ENCODE peak calls at places on chromosomes 11 and 22, in eight cellular contexts. N is kidney, C is breast epithelium, D is GM12865, L is RWPE1, J is upper lobe of left lung, Q is progenitor cell of endocrine pancreas, R is body of pancreas. F is an unnamed sample.

GRCh38 chr11:93131709-93132108 is 66.1 kb downstream of the SLC36A4 start:
- DNase-seq in N (no peak), C (no peak), D (no peak), L (no peak), J (no peak), Q (no peak), R (no peak), F (no peak)

GRCh38 chr11:119373917-119374631 is 7.4 kb downstream of the USP2 start:
- DNase-seq in N (peak; percentile 82), C (peak; percentile 73), D (peak; percentile 50), L (peak; percentile 63), J (peak; percentile 67), Q (peak; percentile 77), R (peak; percentile 85), F (peak; percentile 80)

GRCh38 chr11:2200536-2200935 is 28.9 kb upstream of the TH start:
- DNase-seq in N (peak; percentile 59), C (no peak), D (no peak), L (no peak), J (no peak), Q (no peak), R (no peak), F (no peak)

GRCh38 chr11:46477136-46477535 is 85.6 kb upstream of the CHRM4 start:
- DNase-seq in N (no peak), C (no peak), D (no peak), L (no peak), J (no peak), Q (no peak), R (no peak), F (no peak)

GRCh38 chr22:17402304-17402703 is 33.0 kb downstream of the CECR2 start:
- DNase-seq in N (no peak), C (no peak), D (no peak), L (no peak), J (no peak), Q (no peak), R (no peak), F (no peak)

GRCh38 chr11:29333993-29334780 is 682.6 kb downstream of the KCNA4 start:
- DNase-seq in N (no peak), C (no peak), D (peak; percentile 57), L (peak; percentile 43), J (no peak), Q (no peak), R (no peak), F (peak; percentile 10)

GRCh38 chr22:30250713-30251267 is 4.2 kb upstream of the LIF start:
- DNase-seq in N (peak; percentile 88), C (no peak), D (no peak), L (peak; percentile 79), J (peak; percentile 66), Q (no peak), R (peak; percentile 42), F (peak; percentile 92)

GRCh38 chr11:92018332-92018731 is 206.3 kb upstream of the FAT3 start:
- DNase-seq in N (no peak), C (no peak), D (no peak), L (no peak), J (no peak), Q (no peak), R (no peak), F (no peak)

GRCh38 chr11:96127596-96127959 is 203.7 kb upstream of the MTMR2 start:
- DNase-seq in N (no peak), C (no peak), D (no peak), L (no peak), J (no peak), Q (no peak), R (no peak), F (no peak)

GRCh38 chr11:46285173-46285572 is 7.7 kb downstream of the CREB3L1 start:
- DNase-seq in N (no peak), C (no peak), D (no peak), L (no peak), J (no peak), Q (no peak), R (no peak), F (no peak)

GRCh38 chr11:65224939-65225283 is 36.9 kb upstream of the POLA2 start:
- DNase-seq in N (no peak), C (peak; percentile 65), D (no peak), L (peak; percentile 57), J (peak; percentile 90), Q (no peak), R (no peak), F (peak; percentile 27)

GRCh38 chr22:49353185-49353584 is 474.5 kb downstream of the BRD1 start:
- DNase-seq in N (peak; percentile 29), C (no peak), D (no peak), L (no peak), J (no peak), Q (no peak), R (no peak), F (no peak)

GRCh38 chr11:66718320-66718971 is 10.6 kb downstream of the SPTBN2 start:
- DNase-seq in N (peak; percentile 82), C (peak; percentile 69), D (no peak), L (peak; percentile 33), J (peak; percentile 70), Q (no peak), R (peak; percentile 71), F (peak; percentile 89)

GRCh38 chr11:128283445-128283844 is 303.9 kb downstream of the ETS1 start:
- DNase-seq in N (no peak), C (no peak), D (no peak), L (no peak), J (no peak), Q (no peak), R (no peak), F (no peak)

GRCh38 chr22:25232301-25232700 is 12.9 kb downstream of the CRYBB2 start:
- DNase-seq in N (no peak), C (no peak), D (no peak), L (peak; percentile 8), J (no peak), Q (no peak), R (no peak), F (no peak)

DNA sequence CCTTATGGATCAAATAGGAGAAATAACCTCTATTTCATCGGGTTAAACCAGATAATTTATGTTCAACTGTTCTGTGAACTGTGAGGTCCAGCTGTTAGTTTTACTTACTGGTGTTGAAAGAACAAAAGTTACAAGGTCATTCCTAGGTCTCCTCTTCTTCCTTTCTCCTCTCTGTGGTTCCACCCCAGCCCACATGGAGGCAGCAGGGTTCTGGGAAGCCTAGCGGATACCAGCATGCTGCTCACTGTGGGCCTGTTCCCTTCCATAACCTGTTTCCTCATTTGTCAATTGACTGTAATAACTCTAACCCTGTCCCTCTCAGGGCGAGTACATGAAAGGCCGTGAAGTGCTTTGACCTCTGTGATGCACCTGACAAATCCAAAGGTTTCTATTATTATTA is 27.8 kb downstream of the RELT start:
- DNase-seq in N (no peak), C (no peak), D (no peak), L (peak; percentile 45), J (peak; percentile 78), Q (no peak), R (no peak), F (peak; percentile 36)
- TF ChIP-seq CTCF in N (peak; percentile 54), C (peak; percentile 75), D (peak; percentile 2), L (peak; percentile 23), J (peak; percentile 57), Q (peak; percentile 64), R (peak; percentile 36), F (no peak)

GRCh38 chr11:19790831-19791552 is 78.4 kb downstream of the NAV2 start:
- DNase-seq in N (no peak), C (no peak), D (peak; percentile 20), L (no peak), J (no peak), Q (no peak), R (peak; percentile 43), F (no peak)
- TF ChIP-seq CTCF in N (no peak), C (no peak), D (no peak), L (no peak), J (no peak), Q (no peak), R (no peak), F (no peak)

DNA sequence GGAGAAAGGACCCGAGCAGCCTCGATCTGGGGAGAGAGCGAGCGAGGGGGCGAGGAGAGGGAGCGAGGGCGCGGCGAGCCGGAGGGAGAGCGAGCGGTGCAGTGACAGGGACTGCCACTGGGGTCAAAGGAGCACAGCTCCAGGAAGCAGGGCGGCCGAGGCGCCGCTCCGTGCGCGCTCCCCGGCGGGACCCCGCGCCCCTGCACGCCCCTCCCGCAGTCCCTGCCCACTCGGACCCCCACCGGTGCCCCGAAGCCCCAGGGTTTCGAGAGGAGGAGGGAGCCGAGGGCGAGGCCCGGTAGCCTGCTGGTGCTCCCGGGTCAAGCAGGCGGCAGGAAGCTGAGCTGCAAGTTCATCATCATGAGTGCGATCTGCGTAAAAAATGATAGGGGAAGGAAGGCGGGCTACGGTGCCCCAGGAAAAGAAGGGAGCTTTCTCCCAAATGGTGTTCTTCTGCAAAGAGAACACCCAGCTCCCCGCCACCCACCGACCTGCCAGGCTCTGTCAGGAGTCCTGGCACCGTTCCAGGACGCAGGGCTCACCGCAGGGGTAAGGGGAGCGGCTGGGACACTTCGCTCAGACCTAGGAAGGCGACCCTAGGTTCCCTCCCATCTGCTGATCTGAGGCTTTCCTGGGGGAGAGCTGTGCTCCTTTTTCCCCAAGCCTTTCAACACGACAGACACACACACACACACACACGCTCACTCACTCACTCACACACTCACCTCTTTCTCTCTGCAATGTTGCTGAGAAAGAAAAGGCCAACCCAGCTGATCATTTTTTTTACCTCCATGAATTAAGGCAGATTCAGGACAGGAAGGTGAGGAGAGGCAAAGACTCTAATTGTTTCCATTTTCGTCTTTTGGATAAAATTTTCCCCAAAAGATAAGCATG is at the start of gene MPPED2:
- DNase-seq in N (peak; percentile 75), C (peak; percentile 63), D (peak; percentile 43), L (peak; percentile 13), J (no peak), Q (peak; percentile 68), R (peak; percentile 39), F (peak; percentile 2)
- TF ChIP-seq CTCF in N (no peak), C (peak; percentile 62), D (peak; percentile 40), L (no peak), J (no peak), Q (peak; percentile 65), R (peak; percentile 34), F (peak; percentile 45)

GRCh38 chr11:64219755-64220154 is 6.2 kb downstream of the TRPT1 start:
- DNase-seq in N (no peak), C (no peak), D (peak; percentile 5), L (no peak), J (no peak), Q (no peak), R (no peak), F (no peak)

GRCh38 chr11:64218628-64219353 is 7.2 kb downstream of the TRPT1 start:
- DNase-seq in N (no peak), C (no peak), D (no peak), L (no peak), J (no peak), Q (no peak), R (peak; percentile 81), F (no peak)

GRCh38 chr11:64220271-64220670 is 5.7 kb downstream of the TRPT1 start:
- DNase-seq in N (peak; percentile 72), C (no peak), D (no peak), L (no peak), J (no peak), Q (no peak), R (no peak), F (no peak)

GRCh38 chr11:64219354-64219684 is 6.7 kb downstream of the TRPT1 start:
- DNase-seq in N (no peak), C (no peak), D (no peak), L (no peak), J (no peak), Q (no peak), R (no peak), F (no peak)

DNA sequence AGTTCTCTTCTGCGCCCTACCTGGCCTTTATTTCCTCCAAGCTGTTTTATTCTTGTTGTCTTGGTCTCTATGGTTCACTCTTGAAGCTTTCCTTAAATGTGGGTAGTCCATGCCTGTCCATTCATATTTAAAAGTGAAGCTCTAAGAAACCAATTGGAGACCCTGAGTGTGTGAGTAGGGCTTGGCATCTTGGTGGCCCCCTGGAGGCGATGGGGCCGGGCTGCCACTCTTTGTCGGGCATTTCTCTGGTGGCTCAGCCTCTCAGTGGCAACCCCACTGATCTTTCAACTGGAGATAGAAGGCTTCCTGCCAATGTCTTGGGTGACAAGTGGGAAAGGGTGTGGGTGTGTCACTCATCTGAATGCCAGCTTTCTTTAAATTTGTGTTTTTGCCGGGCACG is 9.1 kb downstream of the TRPT1 start:
- DNase-seq in N (no peak), C (no peak), D (no peak), L (no peak), J (no peak), Q (no peak), R (no peak), F (no peak)
- TF ChIP-seq CTCF in N (no peak), C (no peak), D (peak; percentile 6), L (no peak), J (no peak), Q (no peak), R (no peak), F (no peak)